ENCODE peak calls at places on chromosome 19, in seven cellular contexts. One of them, this sample, is unnamed.
A peak's percentile ranks its signal among the peaks of the same experiment; 100 is the strongest.

GRCh38 chr19:4620675-4621074 is 18.6 kb upstream of the TNFAIP8L1 start:
- DNase-seq in T-helper 17 cell: no peak
- DNase-seq in RWPE1: no peak
- DNase-seq in stimulated activated CD8-positive, alpha-beta memory T cell treated with anti-CD3 and anti-CD28 coated beads, Interleukin-15, amount 100 ng/mL, for 24 hours: no peak
- DNase-seq in activated CD4-positive, alpha-beta T cell treated with anti-CD3 and anti-CD28 coated beads, Interleukin-2, amount 50 U/mL, for 24 hours: no peak
- DNase-seq in NCI-H774: no peak
- DNase-seq in lower lobe of right lung: no peak
- DNase-seq in this sample: no peak

GRCh38 chr19:47438793-47439220 is 19.5 kb upstream of the MEIS3 start:
- DNase-seq in RWPE1: no peak
- DNase-seq in activated CD4-positive, alpha-beta T cell treated with anti-CD3 and anti-CD28 coated beads, Interleukin-2, amount 50 U/mL, for 24 hours: no peak
- DNase-seq in T-helper 17 cell: no peak
- DNase-seq in lower lobe of right lung: no peak
- DNase-seq in stimulated activated CD8-positive, alpha-beta memory T cell treated with anti-CD3 and anti-CD28 coated beads, Interleukin-15, amount 100 ng/mL, for 24 hours: no peak
- DNase-seq in NCI-H774: peak; percentile 10
- DNase-seq in this sample: peak; percentile 48

GRCh38 chr19:30073152-30074000 is 131.3 kb downstream of the URI1 start:
- DNase-seq in RWPE1: no peak
- DNase-seq in T-helper 17 cell: no peak
- DNase-seq in stimulated activated CD8-positive, alpha-beta memory T cell treated with anti-CD3 and anti-CD28 coated beads, Interleukin-15, amount 100 ng/mL, for 24 hours: no peak
- DNase-seq in NCI-H774: no peak
- DNase-seq in lower lobe of right lung: peak; percentile 13
- DNase-seq in activated CD4-positive, alpha-beta T cell treated with anti-CD3 and anti-CD28 coated beads, Interleukin-2, amount 50 U/mL, for 24 hours: no peak
- DNase-seq in this sample: no peak

GRCh38 chr19:5557691-5558090 is 10.1 kb downstream of the TINCR start:
- DNase-seq in NCI-H774: no peak
- DNase-seq in RWPE1: peak; percentile 44
- DNase-seq in stimulated activated CD8-positive, alpha-beta memory T cell treated with anti-CD3 and anti-CD28 coated beads, Interleukin-15, amount 100 ng/mL, for 24 hours: no peak
- DNase-seq in activated CD4-positive, alpha-beta T cell treated with anti-CD3 and anti-CD28 coated beads, Interleukin-2, amount 50 U/mL, for 24 hours: no peak
- DNase-seq in T-helper 17 cell: no peak
- DNase-seq in lower lobe of right lung: no peak
- DNase-seq in this sample: no peak

GRCh38 chr19:31338069-31338767 is 11.0 kb downstream of the TSHZ3 start:
- DNase-seq in stimulated activated CD8-positive, alpha-beta memory T cell treated with anti-CD3 and anti-CD28 coated beads, Interleukin-15, amount 100 ng/mL, for 24 hours: no peak
- DNase-seq in RWPE1: no peak
- DNase-seq in NCI-H774: no peak
- DNase-seq in T-helper 17 cell: no peak
- DNase-seq in activated CD4-positive, alpha-beta T cell treated with anti-CD3 and anti-CD28 coated beads, Interleukin-2, amount 50 U/mL, for 24 hours: no peak
- DNase-seq in lower lobe of right lung: no peak
- DNase-seq in this sample: peak; percentile 44

GRCh38 chr19:56671613-56671994 is at the start of gene ZNF835:
- DNase-seq in activated CD4-positive, alpha-beta T cell treated with anti-CD3 and anti-CD28 coated beads, Interleukin-2, amount 50 U/mL, for 24 hours: peak; percentile 78
- DNase-seq in NCI-H774: peak; percentile 89
- DNase-seq in lower lobe of right lung: peak; percentile 94
- DNase-seq in stimulated activated CD8-positive, alpha-beta memory T cell treated with anti-CD3 and anti-CD28 coated beads, Interleukin-15, amount 100 ng/mL, for 24 hours: peak; percentile 69
- DNase-seq in RWPE1: no peak
- DNase-seq in T-helper 17 cell: peak; percentile 67
- DNase-seq in this sample: peak; percentile 84

GRCh38 chr19:45643024-45643926 is 4.1 kb upstream of the EML2 start:
- DNase-seq in stimulated activated CD8-positive, alpha-beta memory T cell treated with anti-CD3 and anti-CD28 coated beads, Interleukin-15, amount 100 ng/mL, for 24 hours: peak; percentile 93
- DNase-seq in T-helper 17 cell: peak; percentile 73
- DNase-seq in NCI-H774: peak; percentile 64
- DNase-seq in lower lobe of right lung: peak; percentile 90
- DNase-seq in activated CD4-positive, alpha-beta T cell treated with anti-CD3 and anti-CD28 coated beads, Interleukin-2, amount 50 U/mL, for 24 hours: peak; percentile 95
- DNase-seq in RWPE1: peak; percentile 70
- DNase-seq in this sample: peak; percentile 96

GRCh38 chr19:33998739-33999345 is 173.5 kb upstream of the LSM14A start:
- DNase-seq in stimulated activated CD8-positive, alpha-beta memory T cell treated with anti-CD3 and anti-CD28 coated beads, Interleukin-15, amount 100 ng/mL, for 24 hours: no peak
- DNase-seq in NCI-H774: no peak
- DNase-seq in lower lobe of right lung: no peak
- DNase-seq in RWPE1: peak; percentile 20
- DNase-seq in T-helper 17 cell: no peak
- DNase-seq in activated CD4-positive, alpha-beta T cell treated with anti-CD3 and anti-CD28 coated beads, Interleukin-2, amount 50 U/mL, for 24 hours: no peak
- DNase-seq in this sample: no peak

GRCh38 chr19:4870025-4870700 is 2.7 kb upstream of the PLIN3 start:
- DNase-seq in NCI-H774: no peak
- DNase-seq in activated CD4-positive, alpha-beta T cell treated with anti-CD3 and anti-CD28 coated beads, Interleukin-2, amount 50 U/mL, for 24 hours: no peak
- DNase-seq in T-helper 17 cell: no peak
- DNase-seq in RWPE1: peak; percentile 90
- DNase-seq in stimulated activated CD8-positive, alpha-beta memory T cell treated with anti-CD3 and anti-CD28 coated beads, Interleukin-15, amount 100 ng/mL, for 24 hours: no peak
- DNase-seq in lower lobe of right lung: peak; percentile 65
- DNase-seq in this sample: peak; percentile 47

GRCh38 chr19:1087813-1088418 is 7.3 kb downstream of the POLR2E start:
- DNase-seq in NCI-H774: no peak
- DNase-seq in stimulated activated CD8-positive, alpha-beta memory T cell treated with anti-CD3 and anti-CD28 coated beads, Interleukin-15, amount 100 ng/mL, for 24 hours: no peak
- DNase-seq in activated CD4-positive, alpha-beta T cell treated with anti-CD3 and anti-CD28 coated beads, Interleukin-2, amount 50 U/mL, for 24 hours: no peak
- DNase-seq in lower lobe of right lung: peak; percentile 84
- DNase-seq in T-helper 17 cell: peak; percentile 44
- DNase-seq in RWPE1: no peak
- DNase-seq in this sample: no peak

GRCh38 chr19:47794526-47794925 is 9.8 kb downstream of the TPRX1 start:
- DNase-seq in T-helper 17 cell: no peak
- DNase-seq in RWPE1: no peak
- DNase-seq in lower lobe of right lung: no peak
- DNase-seq in activated CD4-positive, alpha-beta T cell treated with anti-CD3 and anti-CD28 coated beads, Interleukin-2, amount 50 U/mL, for 24 hours: no peak
- DNase-seq in stimulated activated CD8-positive, alpha-beta memory T cell treated with anti-CD3 and anti-CD28 coated beads, Interleukin-15, amount 100 ng/mL, for 24 hours: no peak
- DNase-seq in NCI-H774: no peak
- DNase-seq in this sample: peak; percentile 10

GRCh38 chr19:13834308-13834790 is 39.1 kb downstream of the ZSWIM4 start:
- DNase-seq in RWPE1: peak; percentile 73
- DNase-seq in activated CD4-positive, alpha-beta T cell treated with anti-CD3 and anti-CD28 coated beads, Interleukin-2, amount 50 U/mL, for 24 hours: no peak
- DNase-seq in lower lobe of right lung: no peak
- DNase-seq in T-helper 17 cell: no peak
- DNase-seq in stimulated activated CD8-positive, alpha-beta memory T cell treated with anti-CD3 and anti-CD28 coated beads, Interleukin-15, amount 100 ng/mL, for 24 hours: no peak
- DNase-seq in NCI-H774: no peak
- DNase-seq in this sample: peak; percentile 14

GRCh38 chr19:45769821-45770191 is 754 bp upstream of the SIX5 start:
- DNase-seq in NCI-H774: no peak
- DNase-seq in lower lobe of right lung: peak; percentile 68
- DNase-seq in RWPE1: no peak
- DNase-seq in activated CD4-positive, alpha-beta T cell treated with anti-CD3 and anti-CD28 coated beads, Interleukin-2, amount 50 U/mL, for 24 hours: no peak
- DNase-seq in T-helper 17 cell: peak; percentile 54
- DNase-seq in stimulated activated CD8-positive, alpha-beta memory T cell treated with anti-CD3 and anti-CD28 coated beads, Interleukin-15, amount 100 ng/mL, for 24 hours: no peak
- DNase-seq in this sample: peak; percentile 64

GRCh38 chr19:52962394-52963228 is at the start of gene ZNF816:
- DNase-seq in T-helper 17 cell: peak; percentile 98
- DNase-seq in lower lobe of right lung: peak; percentile 99
- DNase-seq in RWPE1: peak; percentile 95
- DNase-seq in stimulated activated CD8-positive, alpha-beta memory T cell treated with anti-CD3 and anti-CD28 coated beads, Interleukin-15, amount 100 ng/mL, for 24 hours: peak; percentile 98
- DNase-seq in NCI-H774: peak; percentile 95
- DNase-seq in activated CD4-positive, alpha-beta T cell treated with anti-CD3 and anti-CD28 coated beads, Interleukin-2, amount 50 U/mL, for 24 hours: peak; percentile 98
- DNase-seq in this sample: peak; percentile 99

GRCh38 chr19:1311543-1312091 is 25.9 kb downstream of the EFNA2 start:
- DNase-seq in T-helper 17 cell: no peak
- DNase-seq in activated CD4-positive, alpha-beta T cell treated with anti-CD3 and anti-CD28 coated beads, Interleukin-2, amount 50 U/mL, for 24 hours: no peak
- DNase-seq in RWPE1: no peak
- DNase-seq in stimulated activated CD8-positive, alpha-beta memory T cell treated with anti-CD3 and anti-CD28 coated beads, Interleukin-15, amount 100 ng/mL, for 24 hours: no peak
- DNase-seq in NCI-H774: no peak
- DNase-seq in lower lobe of right lung: no peak
- DNase-seq in this sample: no peak

GRCh38 chr19:28715157-28715556 is 497.8 kb downstream of the UQCRFS1 start:
- DNase-seq in lower lobe of right lung: no peak
- DNase-seq in RWPE1: no peak
- DNase-seq in NCI-H774: no peak
- DNase-seq in T-helper 17 cell: no peak
- DNase-seq in activated CD4-positive, alpha-beta T cell treated with anti-CD3 and anti-CD28 coated beads, Interleukin-2, amount 50 U/mL, for 24 hours: no peak
- DNase-seq in stimulated activated CD8-positive, alpha-beta memory T cell treated with anti-CD3 and anti-CD28 coated beads, Interleukin-15, amount 100 ng/mL, for 24 hours: no peak
- DNase-seq in this sample: no peak

GRCh38 chr19:33514885-33515485 is 6.6 kb downstream of the PEPD start:
- DNase-seq in NCI-H774: no peak
- DNase-seq in stimulated activated CD8-positive, alpha-beta memory T cell treated with anti-CD3 and anti-CD28 coated beads, Interleukin-15, amount 100 ng/mL, for 24 hours: no peak
- DNase-seq in lower lobe of right lung: peak; percentile 60
- DNase-seq in RWPE1: no peak
- DNase-seq in T-helper 17 cell: no peak
- DNase-seq in activated CD4-positive, alpha-beta T cell treated with anti-CD3 and anti-CD28 coated beads, Interleukin-2, amount 50 U/mL, for 24 hours: no peak
- DNase-seq in this sample: peak; percentile 40

GRCh38 chr19:1000095-1000494 is at the start of gene GRIN3B:
- DNase-seq in NCI-H774: no peak
- DNase-seq in lower lobe of right lung: peak; percentile 76
- DNase-seq in stimulated activated CD8-positive, alpha-beta memory T cell treated with anti-CD3 and anti-CD28 coated beads, Interleukin-15, amount 100 ng/mL, for 24 hours: peak; percentile 40
- DNase-seq in RWPE1: peak; percentile 54
- DNase-seq in T-helper 17 cell: peak; percentile 42
- DNase-seq in activated CD4-positive, alpha-beta T cell treated with anti-CD3 and anti-CD28 coated beads, Interleukin-2, amount 50 U/mL, for 24 hours: peak; percentile 60
- DNase-seq in this sample: peak; percentile 70

GRCh38 chr19:16447015-16447384 is 24.8 kb downstream of the EPS15L1 start:
- DNase-seq in activated CD4-positive, alpha-beta T cell treated with anti-CD3 and anti-CD28 coated beads, Interleukin-2, amount 50 U/mL, for 24 hours: no peak
- DNase-seq in lower lobe of right lung: peak; percentile 86
- DNase-seq in NCI-H774: no peak
- DNase-seq in stimulated activated CD8-positive, alpha-beta memory T cell treated with anti-CD3 and anti-CD28 coated beads, Interleukin-15, amount 100 ng/mL, for 24 hours: no peak
- DNase-seq in T-helper 17 cell: no peak
- DNase-seq in RWPE1: peak; percentile 64
- DNase-seq in this sample: peak; percentile 55

GRCh38 chr19:45668342-45668871 is 386 bp downstream of the GIPR start:
- DNase-seq in lower lobe of right lung: no peak
- DNase-seq in RWPE1: no peak
- DNase-seq in T-helper 17 cell: no peak
- DNase-seq in NCI-H774: no peak
- DNase-seq in stimulated activated CD8-positive, alpha-beta memory T cell treated with anti-CD3 and anti-CD28 coated beads, Interleukin-15, amount 100 ng/mL, for 24 hours: no peak
- DNase-seq in activated CD4-positive, alpha-beta T cell treated with anti-CD3 and anti-CD28 coated beads, Interleukin-2, amount 50 U/mL, for 24 hours: no peak
- DNase-seq in this sample: peak; percentile 40

GRCh38 chr19:45613926-45614725 is 12.1 kb upstream of the GPR4 start:
- DNase-seq in stimulated activated CD8-positive, alpha-beta memory T cell treated with anti-CD3 and anti-CD28 coated beads, Interleukin-15, amount 100 ng/mL, for 24 hours: no peak
- DNase-seq in activated CD4-positive, alpha-beta T cell treated with anti-CD3 and anti-CD28 coated beads, Interleukin-2, amount 50 U/mL, for 24 hours: peak; percentile 34
- DNase-seq in RWPE1: peak; percentile 98
- DNase-seq in NCI-H774: no peak
- DNase-seq in T-helper 17 cell: no peak
- DNase-seq in lower lobe of right lung: no peak
- DNase-seq in this sample: peak; percentile 63

GRCh38 chr19:55336101-55336500 is 3.6 kb upstream of the KMT5C start:
- DNase-seq in NCI-H774: no peak
- DNase-seq in T-helper 17 cell: no peak
- DNase-seq in RWPE1: peak; percentile 88
- DNase-seq in lower lobe of right lung: no peak
- DNase-seq in stimulated activated CD8-positive, alpha-beta memory T cell treated with anti-CD3 and anti-CD28 coated beads, Interleukin-15, amount 100 ng/mL, for 24 hours: no peak
- DNase-seq in activated CD4-positive, alpha-beta T cell treated with anti-CD3 and anti-CD28 coated beads, Interleukin-2, amount 50 U/mL, for 24 hours: no peak
- DNase-seq in this sample: no peak

GRCh38 chr19:3983936-3984583 is 1.2 kb downstream of the EEF2 start:
- DNase-seq in activated CD4-positive, alpha-beta T cell treated with anti-CD3 and anti-CD28 coated beads, Interleukin-2, amount 50 U/mL, for 24 hours: no peak
- DNase-seq in NCI-H774: no peak
- DNase-seq in stimulated activated CD8-positive, alpha-beta memory T cell treated with anti-CD3 and anti-CD28 coated beads, Interleukin-15, amount 100 ng/mL, for 24 hours: no peak
- DNase-seq in RWPE1: no peak
- DNase-seq in T-helper 17 cell: no peak
- DNase-seq in lower lobe of right lung: peak; percentile 57
- DNase-seq in this sample: peak; percentile 81

GRCh38 chr19:4877753-4878490 is 10.5 kb upstream of the PLIN3 start:
- DNase-seq in stimulated activated CD8-positive, alpha-beta memory T cell treated with anti-CD3 and anti-CD28 coated beads, Interleukin-15, amount 100 ng/mL, for 24 hours: no peak
- DNase-seq in NCI-H774: no peak
- DNase-seq in activated CD4-positive, alpha-beta T cell treated with anti-CD3 and anti-CD28 coated beads, Interleukin-2, amount 50 U/mL, for 24 hours: no peak
- DNase-seq in RWPE1: no peak
- DNase-seq in T-helper 17 cell: no peak
- DNase-seq in lower lobe of right lung: no peak
- DNase-seq in this sample: no peak

This sample was measured in mucosa of descending colon.